ENCODE peak calls at places on chromosome 1, in five cellular contexts. Z, W, V, B and C are unnamed samples.

GRCh38 chr1:21865943-21866628 is 54.0 kb downstream of the LDLRAD2 start:
- DNase-seq in Z (no peak), W (no peak), V (no peak), B (no peak), C (no peak)

GRCh38 chr1:46084553-46085448 is 47.6 kb downstream of the PIK3R3 start:
- DNase-seq in Z (no peak), W (no peak), V (no peak), B (no peak), C (peak; percentile 4)

GRCh38 chr1:85464497-85465098 is 361 bp downstream of the DDAH1 start:
- DNase-seq in Z (peak; percentile 57), W (no peak), V (peak; percentile 1), B (no peak), C (peak; percentile 67)

GRCh38 chr1:172870901-172871606 is 179.7 kb downstream of the TNFSF18 start:
- DNase-seq in Z (no peak), W (no peak), V (no peak), B (no peak), C (peak; percentile 28)

GRCh38 chr1:67429528-67430357 is 459 bp downstream of the SERBP1 start:
- DNase-seq in Z (no peak), W (no peak), V (peak; percentile 12), B (peak; percentile 17), C (peak; percentile 23)

GRCh38 chr1:154725841-154726240 is 117.9 kb upstream of the ADAR start:
- DNase-seq in Z (no peak), W (no peak), V (no peak), B (no peak), C (no peak)

GRCh38 chr1:151024540-151025146 is 11.7 kb upstream of the BNIPL start:
- DNase-seq in Z (no peak), W (peak; percentile 33), V (peak; percentile 53), B (peak; percentile 66), C (peak; percentile 61)

GRCh38 chr1:212749924-212750535 is 41.5 kb downstream of the NSL1 start:
- DNase-seq in Z (no peak), W (no peak), V (no peak), B (no peak), C (peak; percentile 65)

GRCh38 chr1:238279694-238280380 is 389.1 kb upstream of the ZP4 start:
- DNase-seq in Z (no peak), W (no peak), V (no peak), B (no peak), C (no peak)

GRCh38 chr1:1051127-1051810 is 22.8 kb downstream of the RNF223 start:
- DNase-seq in Z (no peak), W (no peak), V (no peak), B (no peak), C (no peak)

GRCh38 chr1:182095946-182096345 is 34.4 kb upstream of the ZNF648 start:
- DNase-seq in Z (no peak), W (no peak), V (no peak), B (no peak), C (no peak)

GRCh38 chr1:19057182-19057779 is 100.8 kb upstream of the IFFO2 start:
- DNase-seq in Z (no peak), W (no peak), V (no peak), B (no peak), C (no peak)

GRCh38 chr1:231072502-231072901 is 32.4 kb upstream of the FAM89A start:
- DNase-seq in Z (no peak), W (no peak), V (no peak), B (no peak), C (no peak)

GRCh38 chr1:162951553-162952315 is 90.8 kb upstream of the CCDC190 start:
- DNase-seq in Z (no peak), W (no peak), V (no peak), B (no peak), C (peak; percentile 15)

GRCh38 chr1:27567183-27567526 is 36.8 kb downstream of the AHDC1 start:
- DNase-seq in Z (no peak), W (no peak), V (no peak), B (no peak), C (no peak)

GRCh38 chr1:214002060-214002459 is 14.3 kb downstream of the PROX1 start:
- DNase-seq in Z (no peak), W (no peak), V (no peak), B (no peak), C (no peak)

GRCh38 chr1:71364236-71364635 is 283.4 kb upstream of the ZRANB2 start:
- DNase-seq in Z (no peak), W (no peak), V (no peak), B (no peak), C (no peak)